ENCODE peak calls at places on chromosomes 6 and 20, in seven cellular contexts. L is CD8-positive, alpha-beta T cell; M is upper lobe of left lung; S is OCI-LY7; K is keratinocyte; T is H9; B is prostate gland. F is an unnamed sample.
A peak's percentile ranks its signal among the peaks of the same experiment; 100 is the strongest.

GRCh38 chr20:56637576-56637975 is 8.5 kb downstream of the TFAP2C start:
- DNase-seq in B (no peak), S (no peak), K (no peak), L (no peak), T (no peak), M (no peak), F (no peak)

GRCh38 chr6:152129606-152130249 is 322.2 kb downstream of the ESR1 start:
- DNase-seq in B (no peak), S (no peak), L (no peak), M (no peak), T (peak; percentile 43), K (no peak), F (no peak)

GRCh38 chr20:36544134-36545018 is 3.1 kb downstream of the MYL9 start:
- DNase-seq in L (no peak), B (no peak), T (no peak), K (no peak), M (peak; percentile 32), S (no peak), F (no peak)

GRCh38 chr6:7052441-7052936 is 55.3 kb upstream of the RREB1 start:
- DNase-seq in B (no peak), S (no peak), M (peak; percentile 36), L (no peak), K (no peak), T (peak; percentile 49), F (no peak)

GRCh38 chr6:19837511-19838441 is 606 bp downstream of the ID4 start:
- DNase-seq in M (peak; percentile 34), L (no peak), T (peak; percentile 55), B (peak; percentile 40), K (no peak), S (peak; percentile 67), F (no peak)

GRCh38 chr6:143549630-143550268 is 38.2 kb upstream of the FUCA2 start:
- DNase-seq in M (no peak), L (no peak), T (no peak), K (peak; percentile 64), B (no peak), S (no peak), F (no peak)

GRCh38 chr6:29926795-29927427 is 15.4 kb upstream of the HLA-A start:
- DNase-seq in L (peak; percentile 83), S (peak; percentile 56), B (peak; percentile 45), K (peak; percentile 26), T (peak; percentile 76), M (no peak), F (no peak)

GRCh38 chr6:13273202-13273930 is 55.0 kb downstream of the TBC1D7 start:
- DNase-seq in K (no peak), B (no peak), L (no peak), M (no peak), S (no peak), T (no peak), F (no peak)

GRCh38 chr6:7580927-7581618 is 8.9 kb upstream of the SNRNP48 start:
- DNase-seq in L (no peak), T (no peak), M (no peak), B (no peak), S (no peak), K (no peak), F (no peak)

GRCh38 chr20:37800618-37801017 is 102.3 kb upstream of the VSTM2L start:
- DNase-seq in M (no peak), T (no peak), K (no peak), B (no peak), L (no peak), S (no peak), F (no peak)

GRCh38 chr6:24146871-24147270 is 20.9 kb downstream of the NRSN1 start:
- DNase-seq in M (no peak), B (no peak), S (no peak), T (no peak), K (no peak), L (no peak), F (no peak)

GRCh38 chr6:28522594-28523557 is 2.8 kb upstream of the GPX5 start:
- DNase-seq in L (peak; percentile 31), T (no peak), K (no peak), S (no peak), B (no peak), M (no peak), F (no peak)

GRCh38 chr6:9250852-9251251 is 815.5 kb upstream of the SLC35B3 start:
- DNase-seq in B (peak; percentile 57), M (peak; percentile 25), L (no peak), S (peak; percentile 3), T (peak; percentile 68), K (peak; percentile 30), F (no peak)

GRCh38 chr6:150566486-150566885 is 33.2 kb upstream of the PLEKHG1 start:
- DNase-seq in B (no peak), K (no peak), M (no peak), T (no peak), L (no peak), S (no peak), F (no peak)

GRCh38 chr6:116190550-116190949 is 63.3 kb downstream of the TSPYL4 start:
- DNase-seq in S (no peak), M (no peak), B (no peak), K (no peak), L (no peak), T (no peak), F (no peak)

GRCh38 chr6:90285611-90286381 is 10.8 kb downstream of the BACH2 start:
- DNase-seq in S (peak; percentile 73), L (no peak), B (peak; percentile 40), T (peak; percentile 86), M (peak; percentile 89), K (no peak), F (peak; percentile 79)
- H3K4me1 ChIP-seq in S (peaks cover 93% of the 10 kb centered on the region), L (peaks cover 93% of the 10 kb centered on the region), B (no peaks in the 10 kb centered on the region), T (peaks cover 4% of the 10 kb centered on the region), M (peaks cover 23% of the 10 kb centered on the region), K (peaks cover 19% of the 10 kb centered on the region), F (peaks cover 23% of the 10 kb centered on the region)

GRCh38 chr6:36054415-36054814 is 26.8 kb downstream of the MAPK14 start:
- DNase-seq in B (no peak), T (no peak), L (no peak), K (no peak), S (no peak), M (no peak), F (no peak)

GRCh38 chr6:36053878-36054277 is 26.3 kb downstream of the MAPK14 start:
- DNase-seq in L (no peak), M (no peak), B (no peak), K (no peak), T (no peak), S (no peak), F (no peak)

GRCh38 chr6:36052092-36052491 is 24.5 kb downstream of the MAPK14 start:
- DNase-seq in B (peak; percentile 58), S (no peak), M (no peak), L (no peak), T (no peak), K (no peak), F (no peak)

GRCh38 chr6:36056178-36056577 is 28.6 kb downstream of the MAPK14 start:
- DNase-seq in S (no peak), B (no peak), T (no peak), K (no peak), M (no peak), L (no peak), F (no peak)

DNA sequence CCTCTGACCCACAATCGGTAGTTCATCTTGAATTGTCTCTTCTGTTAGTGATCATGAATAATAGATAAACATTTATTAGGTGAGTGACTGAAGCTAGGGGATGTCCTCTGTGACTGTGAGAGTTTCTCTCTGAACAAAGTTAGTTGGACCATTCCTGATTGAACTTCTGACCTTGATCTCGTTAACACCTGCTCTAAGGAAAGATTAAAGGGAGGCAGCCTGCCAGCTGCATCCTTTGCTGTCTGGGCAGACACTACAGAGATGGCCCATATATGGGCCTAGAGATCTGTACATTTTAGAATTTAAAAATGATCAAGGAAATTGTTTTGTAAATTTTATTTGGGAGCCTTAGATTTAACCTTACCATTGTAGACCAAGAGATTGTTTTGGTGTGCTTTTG is 27.4 kb downstream of the MAPK14 start:
- DNase-seq in L (no peak), S (no peak), K (no peak), T (no peak), B (no peak), M (no peak), F (no peak)
- H3K4me1 ChIP-seq in L (peaks cover 10% of the 10 kb centered on the region), S (peaks cover 5% of the 10 kb centered on the region), K (peaks cover 8% of the 10 kb centered on the region), T (no peaks in the 10 kb centered on the region), B (no peaks in the 10 kb centered on the region), M (peaks cover 30% of the 10 kb centered on the region), F (peaks cover 5% of the 10 kb centered on the region)

DNA sequence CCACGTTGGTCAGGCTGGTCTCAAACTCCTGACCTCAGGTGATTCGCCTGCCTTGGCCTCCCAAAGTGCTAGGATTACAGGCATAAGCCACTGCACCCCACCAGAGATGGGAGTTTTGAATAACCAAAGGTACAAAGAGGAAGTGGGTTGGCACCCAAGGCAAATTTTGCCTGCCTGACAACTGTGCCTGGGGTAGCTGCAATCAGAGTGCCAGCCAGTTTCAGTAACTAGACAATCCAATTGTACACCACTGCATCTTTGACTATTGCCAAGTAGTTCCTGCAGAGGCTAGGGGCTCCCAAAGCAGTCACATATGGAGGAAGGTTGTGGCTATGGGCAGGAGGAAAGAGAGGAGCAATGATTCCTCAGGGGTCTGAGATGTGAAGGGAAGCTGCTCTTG is 16.6 kb downstream of the ZC3H12D start:
- DNase-seq in M (no peak), S (peak; percentile 84), T (no peak), B (no peak), L (no peak), K (no peak), F (no peak)
- H3K4me1 ChIP-seq in M (peaks cover 10% of the 10 kb centered on the region), S (peaks cover 89% of the 10 kb centered on the region), T (no peaks in the 10 kb centered on the region), B (no peaks in the 10 kb centered on the region), L (peaks cover 26% of the 10 kb centered on the region), K (peaks cover 3% of the 10 kb centered on the region), F (no peaks in the 10 kb centered on the region)

GRCh38 chr20:57831326-57831991 is 121.6 kb upstream of the PMEPA1 start:
- DNase-seq in L (no peak), T (no peak), M (no peak), B (no peak), K (no peak), S (no peak), F (peak; percentile 73)

GRCh38 chr20:57830515-57830895 is 120.7 kb upstream of the PMEPA1 start:
- DNase-seq in L (no peak), S (no peak), M (no peak), T (no peak), B (no peak), K (no peak), F (peak; percentile 76)

GRCh38 chr20:57834306-57834863 is 124.6 kb upstream of the PMEPA1 start:
- DNase-seq in L (no peak), B (no peak), K (no peak), M (peak; percentile 9), S (no peak), T (peak; percentile 10), F (no peak)

GRCh38 chr20:57829805-57830514 is 120.1 kb upstream of the PMEPA1 start:
- DNase-seq in M (no peak), K (no peak), L (no peak), S (no peak), B (no peak), T (no peak), F (peak; percentile 75)

DNA sequence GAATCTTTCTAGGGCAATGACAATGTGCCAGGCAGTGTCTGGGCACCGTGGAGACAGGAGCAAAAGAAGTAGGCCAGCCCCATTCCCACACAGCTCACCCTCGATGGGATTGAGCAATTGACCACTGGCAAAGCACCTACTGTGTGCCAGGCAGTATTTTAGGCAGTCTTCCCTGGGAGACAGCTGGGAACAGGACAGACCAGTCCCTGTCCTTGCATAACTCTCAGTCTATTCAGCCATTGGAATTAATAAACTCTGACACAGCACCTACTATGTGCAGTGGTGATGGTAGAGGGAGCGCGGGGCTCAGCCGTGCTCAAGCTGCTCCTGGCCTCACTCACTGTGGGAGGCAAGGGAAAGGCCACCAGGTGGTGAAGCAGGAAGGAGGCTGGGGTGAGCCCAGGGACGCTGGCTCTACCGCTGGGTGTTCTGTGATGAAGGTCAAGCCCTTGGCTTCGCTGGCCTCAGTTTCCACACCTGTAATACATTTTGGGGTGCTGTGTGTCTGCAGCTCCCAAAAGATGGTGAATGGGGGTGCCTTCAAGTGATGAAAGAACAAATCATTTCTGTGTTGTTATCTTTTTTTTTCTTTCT is 122.3 kb upstream of the PMEPA1 start:
- DNase-seq in T (no peak), M (no peak), S (no peak), B (no peak), L (no peak), K (no peak), F (peak; percentile 72)
- H3K4me1 ChIP-seq in T (no peaks in the 10 kb centered on the region), M (no peaks in the 10 kb centered on the region), S (no peaks in the 10 kb centered on the region), B (no peaks in the 10 kb centered on the region), L (no peaks in the 10 kb centered on the region), K (no peaks in the 10 kb centered on the region), F (no peaks in the 10 kb centered on the region)